ENCODE peak calls at places on chromosomes 3 and 15, in four cellular contexts. W is AG08396, E is neuronal stem cell, C is Panc1. V is an unnamed sample.

GRCh38 chr3:13947912-13948311 is 68.0 kb upstream of the WNT7A start:
- DNase-seq in W (no peak), C (no peak), E (no peak), V (no peak)

GRCh38 chr3:159882784-159883779 is 105.6 kb upstream of the IL12A start:
- DNase-seq in E (no peak), W (no peak), C (no peak), V (no peak)

GRCh38 chr3:194249323-194250103 is 101.6 kb downstream of the CPN2 start:
- DNase-seq in W (no peak), C (no peak), E (no peak), V (no peak)

GRCh38 chr3:193975072-193975535 is 160.8 kb upstream of the HES1 start:
- DNase-seq in W (no peak), E (peak), C (no peak), V (no peak)

GRCh38 chr3:14687360-14687759 is 12.4 kb downstream of the C3orf20 start:
- DNase-seq in E (no peak), W (no peak), C (no peak), V (no peak)

GRCh38 chr15:78625621-78626280 is 5.0 kb upstream of the CHRNA3 start:
- DNase-seq in C (no peak), W (no peak), E (no peak), V (no peak)

GRCh38 chr3:69998759-69999158 is 774 bp upstream of the SAMMSON start:
- DNase-seq in C (no peak), E (no peak), W (no peak), V (no peak)

GRCh38 chr3:184339016-184339415 is 1.6 kb downstream of the FAM131A start:
- DNase-seq in E (no peak), W (no peak), C (no peak), V (no peak)

GRCh38 chr3:110608566-110608965 is 463.1 kb upstream of the NECTIN3 start:
- DNase-seq in C (no peak), W (no peak), E (no peak), V (no peak)

GRCh38 chr15:57680021-57680420 is 26.5 kb upstream of the POLR2M start:
- DNase-seq in W (peak), E (no peak), C (peak), V (no peak)

GRCh38 chr3:114892880-114893279 is 254.2 kb downstream of the ZBTB20 start:
- DNase-seq in W (no peak), E (no peak), C (no peak), V (no peak)

GRCh38 chr3:31423522-31423921 is 109.2 kb upstream of the STT3B start:
- DNase-seq in E (no peak), W (no peak), C (no peak), V (no peak)

GRCh38 chr3:40524571-40525285 is at the start of gene ZNF621:
- DNase-seq in E (peak), W (peak), C (no peak), V (peak)

GRCh38 chr3:194875581-194876402 is 190.1 kb downstream of the FAM43A start:
- DNase-seq in E (no peak), C (no peak), W (no peak), V (no peak)

GRCh38 chr3:132625613-132626012 is 28.5 kb downstream of the ACKR4 start:
- DNase-seq in C (no peak), W (no peak), E (no peak), V (no peak)